ENCODE peak calls at places on chromosomes 1 and 21, in four cellular contexts. D is stomach, V is sigmoid colon, A is lower leg skin. M is an unnamed sample.

GRCh38 chr1:33366766-33367487 is 46.0 kb upstream of the A3GALT2 start:
- DNase-seq in D (no peak), A (no peak), V (no peak), M (peak; percentile 29)

GRCh38 chr1:184253921-184254320 is 132.9 kb upstream of the C1orf21 start:
- DNase-seq in V (no peak), D (no peak), A (no peak), M (no peak)

GRCh38 chr1:227895828-227896685 is 51.7 kb downstream of the WNT9A start:
- DNase-seq in D (peak; percentile 24), A (peak; percentile 80), V (peak; percentile 70), M (peak; percentile 50)

GRCh38 chr21:26273686-26274313 is 103.2 kb upstream of the APP start:
- DNase-seq in V (no peak), A (no peak), D (no peak), M (no peak)

GRCh38 chr1:149986486-149987296 is 23.8 kb downstream of the OTUD7B start:
- DNase-seq in D (no peak), A (no peak), V (no peak), M (no peak)

GRCh38 chr1:203281033-203281432 is 24.3 kb upstream of the BTG2 start:
- DNase-seq in A (peak; percentile 83), D (no peak), V (peak; percentile 65), M (no peak)

GRCh38 chr1:165330483-165330882 is 26.0 kb downstream of the LMX1A start:
- DNase-seq in D (no peak), V (no peak), A (no peak), M (no peak)

GRCh38 chr21:42317341-42317741 is 2.1 kb upstream of the TFF3 start:
- DNase-seq in A (peak; percentile 76), D (no peak), V (no peak), M (no peak)

GRCh38 chr1:212229654-212230053 is 55.6 kb upstream of the PPP2R5A start:
- DNase-seq in D (no peak), A (no peak), V (no peak), M (no peak)

GRCh38 chr1:111463029-111463683 is 10.6 kb upstream of the C1orf162 start:
- DNase-seq in V (no peak), A (no peak), D (no peak), M (no peak)

GRCh38 chr1:107480548-107480947 is 339.7 kb downstream of the NTNG1 start:
- DNase-seq in A (no peak), D (peak; percentile 25), V (no peak), M (no peak)

GRCh38 chr1:112508242-112509004 is at the start of gene WNT2B:
- DNase-seq in D (peak; percentile 36), V (no peak), A (no peak), M (peak; percentile 63)

GRCh38 chr1:32464716-32465540 is at the start of gene ZBTB8B:
- DNase-seq in A (no peak), V (peak; percentile 67), D (peak; percentile 71), M (peak; percentile 95)

GRCh38 chr1:24535021-24535424 is 20.9 kb upstream of the NCMAP start:
- DNase-seq in D (peak; percentile 31), V (no peak), A (no peak), M (no peak)

GRCh38 chr1:47948126-47948525 is 49.1 kb downstream of the TRABD2B start:
- DNase-seq in V (no peak), A (peak; percentile 10), D (no peak), M (no peak)

GRCh38 chr1:117572546-117572945 is 33.3 kb upstream of the TENT5C start:
- DNase-seq in D (peak; percentile 39), V (no peak), A (peak; percentile 65), M (no peak)

GRCh38 chr1:119724611-119725218 is 13.0 kb downstream of the PHGDH start:
- DNase-seq in A (no peak), V (no peak), D (no peak), M (no peak)
- TF ChIP-seq POLR2A in A (no peak), V (no peak), D (no peak), M (no peak)

GRCh38 chr1:151054971-151055547 is 4.4 kb downstream of the CDC42SE1 start:
- DNase-seq in V (no peak), D (no peak), A (no peak), M (no peak)
- TF ChIP-seq POLR2A in V (no peak), D (no peak), A (no peak), M (no peak)

DNA sequence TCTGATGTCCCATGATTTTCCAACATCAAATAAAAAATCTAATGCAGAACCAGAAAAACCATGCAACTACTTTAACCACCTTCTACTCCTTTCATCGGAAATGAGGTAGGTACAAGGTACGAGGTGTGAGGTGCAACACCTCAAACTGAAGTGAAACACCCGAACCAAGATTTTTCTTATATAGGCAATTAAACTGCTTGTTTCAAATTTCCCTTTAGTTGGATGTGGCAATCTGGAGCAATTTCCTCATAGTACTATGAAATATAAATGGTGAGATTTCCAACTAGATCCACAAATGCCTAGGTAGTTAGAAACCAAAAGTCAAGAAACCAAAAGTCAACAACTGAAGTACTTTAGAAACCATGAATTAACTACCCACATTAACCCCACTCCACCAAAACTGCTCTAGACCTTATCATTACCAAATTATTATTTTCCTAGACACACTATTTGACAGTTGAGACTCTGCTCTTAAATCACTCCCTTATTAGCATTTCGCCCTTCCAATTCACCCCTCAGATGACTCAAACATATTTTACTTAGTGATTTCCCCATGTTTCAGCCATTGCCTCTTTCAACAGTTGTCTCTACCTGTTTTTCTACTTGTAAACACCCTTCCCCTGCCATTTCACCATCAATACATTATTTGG is 37.8 kb downstream of the FUBP1 start:
- DNase-seq in A (no peak), D (no peak), V (no peak), M (no peak)
- TF ChIP-seq POLR2A in A (no peak), D (no peak), V (no peak), M (no peak)

GRCh38 chr21:36791150-36791549 is 92.2 kb downstream of the SIM2 start:
- DNase-seq in A (peak; percentile 70), V (no peak), D (no peak), M (no peak)

GRCh38 chr21:36785615-36786014 is 86.7 kb downstream of the SIM2 start:
- DNase-seq in D (no peak), V (no peak), A (no peak), M (no peak)

GRCh38 chr21:36790616-36791015 is 91.7 kb downstream of the SIM2 start:
- DNase-seq in A (no peak), D (no peak), V (no peak), M (no peak)

GRCh38 chr21:36784942-36785341 is 86.0 kb downstream of the SIM2 start:
- DNase-seq in D (no peak), V (no peak), A (peak; percentile 82), M (no peak)

DNA sequence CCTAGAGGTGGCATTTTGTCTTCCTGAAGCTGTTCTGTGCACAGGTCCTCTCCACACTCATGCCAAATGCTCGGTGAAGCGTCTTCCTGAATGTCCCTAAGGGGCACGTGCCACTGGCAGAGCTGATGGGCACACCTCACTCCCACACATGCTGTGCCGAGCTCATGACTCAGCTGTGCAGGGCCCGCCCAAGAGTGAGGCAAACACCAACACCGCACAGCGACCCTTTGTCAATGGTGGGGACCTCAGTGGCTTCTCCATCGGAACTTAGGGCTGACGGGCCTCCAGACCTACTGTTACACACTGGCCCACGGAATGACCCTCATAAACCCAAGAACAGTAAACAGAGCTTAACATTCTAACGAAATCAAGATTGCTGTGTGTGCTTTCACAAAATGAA is 89.2 kb downstream of the SIM2 start:
- DNase-seq in V (no peak), D (peak; percentile 62), A (peak; percentile 78), M (no peak)
- TF ChIP-seq POLR2A in V (no peak), D (no peak), A (no peak), M (no peak)

GRCh38 chr1:110002695-110003094 is 18.1 kb downstream of the AHCYL1 start:
- DNase-seq in A (no peak), V (no peak), D (no peak), M (no peak)

GRCh38 chr1:110004583-110004982 is 20.0 kb downstream of the AHCYL1 start:
- DNase-seq in V (no peak), A (no peak), D (no peak), M (no peak)

GRCh38 chr1:110006516-110006915 is 22.0 kb downstream of the AHCYL1 start:
- DNase-seq in D (no peak), A (no peak), V (no peak), M (no peak)

GRCh38 chr1:110005971-110006370 is 21.4 kb downstream of the AHCYL1 start:
- DNase-seq in A (no peak), D (no peak), V (no peak), M (no peak)

GRCh38 chr1:110003747-110004428 is 19.3 kb downstream of the AHCYL1 start:
- DNase-seq in A (peak; percentile 91), D (peak; percentile 73), V (peak; percentile 92), M (peak; percentile 82)
- TF ChIP-seq POLR2A in A (no peak), D (no peak), V (no peak), M (no peak)

GRCh38 chr21:45152265-45152746 is 77.9 kb downstream of the ADARB1 start:
- DNase-seq in V (peak; percentile 80), A (peak; percentile 87), D (peak; percentile 31), M (no peak)
- TF ChIP-seq POLR2A in V (no peak), A (no peak), D (no peak), M (no peak)

M was measured in ovary.